ENCODE peak calls at places on chromosomes 6 and 20, in eight cellular contexts. V is effector memory CD4-positive, alpha-beta T cell; G is stimulated activated CD4-positive, alpha-beta T cell treated with anti-CD3 and anti-CD28 coated beads, Interleukin-1b, Interleukin-23, amount 100 ng/mL, for 48 hours; C is brain microvascular endothelial cell; L is fibroblast of lung; S is T-helper 17 cell; A is NCI-H1105; B is COR-L47. D is an unnamed sample.

GRCh38 chr6:108835218-108835850 is 12.9 kb upstream of the ARMC2 start:
- DNase-seq in V (peak), G (peak), C (peak), L (peak), S (peak), A (peak), B (peak), D (peak)

GRCh38 chr6:101114703-101115102 is 233.6 kb upstream of the ASCC3 start:
- DNase-seq in V (no peak), G (no peak), C (peak), L (peak), S (no peak), A (peak), B (peak), D (peak)

GRCh38 chr6:111757342-111757741 is 115.9 kb downstream of the FYN start:
- DNase-seq in V (peak), G (no peak), C (peak), L (peak), S (no peak), A (no peak), B (no peak), D (no peak)

GRCh38 chr20:10619427-10619826 is 54.4 kb downstream of the JAG1 start:
- DNase-seq in V (no peak), G (no peak), C (peak), L (peak), S (no peak), A (no peak), B (no peak), D (no peak)

GRCh38 chr6:165480916-165481315 is 171.5 kb upstream of the C6orf118 start:
- DNase-seq in V (no peak), G (no peak), C (no peak), L (no peak), S (no peak), A (no peak), B (no peak), D (no peak)

GRCh38 chr6:46925563-46926253 is 4.0 kb upstream of the ADGRF5 start:
- DNase-seq in V (no peak), G (no peak), C (peak), L (peak), S (no peak), A (no peak), B (no peak), D (no peak)

GRCh38 chr6:105807905-105808304 is 278.2 kb upstream of the PRDM1 start:
- DNase-seq in V (no peak), G (no peak), C (no peak), L (no peak), S (no peak), A (no peak), B (no peak), D (no peak)

GRCh38 chr6:85062884-85063283 is 298.5 kb upstream of the TBX18 start:
- DNase-seq in V (no peak), G (no peak), C (no peak), L (no peak), S (no peak), A (no peak), B (no peak), D (no peak)

GRCh38 chr6:73867411-73867810 is 171.4 kb downstream of the CD109 start:
- DNase-seq in V (no peak), G (no peak), C (no peak), L (no peak), S (no peak), A (no peak), B (no peak), D (no peak)

GRCh38 chr20:1375515-1375914 is 17.3 kb downstream of the FKBP1A start:
- DNase-seq in V (no peak), G (no peak), C (peak), L (peak), S (no peak), A (no peak), B (no peak), D (no peak)

GRCh38 chr6:139699335-139699734 is 324.9 kb upstream of the CITED2 start:
- DNase-seq in V (no peak), G (no peak), C (no peak), L (peak), S (no peak), A (no peak), B (no peak), D (no peak)

GRCh38 chr6:79470728-79471127 is 66.5 kb downstream of the LCA5 start:
- DNase-seq in V (no peak), G (no peak), C (no peak), L (no peak), S (no peak), A (no peak), B (no peak), D (no peak)

GRCh38 chr6:159473435-159473834 is 219.6 kb downstream of the SOD2 start:
- DNase-seq in V (no peak), G (no peak), C (no peak), L (no peak), S (no peak), A (no peak), B (no peak), D (no peak)

GRCh38 chr6:36131517-36132220 is 1.4 kb downstream of the MAPK13 start:
- DNase-seq in V (peak), G (peak), C (peak), L (peak), S (peak), A (peak), B (peak), D (no peak)

GRCh38 chr20:51700809-51701285 is 67.3 kb downstream of the ATP9A start:
- DNase-seq in V (no peak), G (no peak), C (peak), L (peak), S (no peak), A (no peak), B (no peak), D (no peak)

GRCh38 chr6:118776607-118777549 is 117.1 kb upstream of the ASF1A start:
- DNase-seq in V (peak), G (peak), C (peak), L (peak), S (peak), A (peak), B (peak), D (peak)

GRCh38 chr6:125806813-125807212 is 16.1 kb downstream of the NCOA7 start:
- DNase-seq in V (no peak), G (no peak), C (no peak), L (no peak), S (no peak), A (no peak), B (no peak), D (no peak)

GRCh38 chr6:100846276-100846675 is 34.9 kb downstream of the ASCC3 start:
- DNase-seq in V (no peak), G (no peak), C (no peak), L (peak), S (no peak), A (no peak), B (peak), D (no peak)

GRCh38 chr6:9612489-9612888 is 802.4 kb downstream of the TFAP2A start:
- DNase-seq in V (no peak), G (no peak), C (peak), L (peak), S (no peak), A (no peak), B (no peak), D (no peak)

GRCh38 chr6:139114741-139115140 is 20.1 kb upstream of the HECA start:
- DNase-seq in V (no peak), G (no peak), C (no peak), L (no peak), S (no peak), A (peak), B (peak), D (no peak)

GRCh38 chr6:112626468-112627082 is 279.4 kb downstream of the RFPL4B start:
- DNase-seq in V (no peak), G (no peak), C (peak), L (peak), S (no peak), A (no peak), B (no peak), D (no peak)

D was measured in NCI-H2107.